ENCODE peak calls at places on chromosomes 13 and 19, in ten cellular contexts. L is T-helper 2 cell; Z is breast epithelium; O is iris pigment epithelial cell; X is cardiac fibroblast; N is ovary; W is HFF-Myc; P is stimulated activated CD8-positive, alpha-beta memory T cell treated with anti-CD3 and anti-CD28 coated beads, Interleukin-4, amount 100 ng/mL, for 1 hour; Y is AG08396; G is NCI-H2171 treated with DMSO at 0.1 percent for 48 hours. I is an unnamed sample.

GRCh38 chr19:5680083-5680436 is 256 bp downstream of the MICOS13 start:
- DNase-seq in L (no peak), P (no peak), W (no peak), Z (no peak), X (no peak), Y (peak; percentile 55), N (no peak), O (peak; percentile 31), G (no peak), I (peak; percentile 68)

GRCh38 chr19:3257071-3257470 is 32.6 kb downstream of the CELF5 start:
- DNase-seq in L (no peak), W (no peak), P (no peak), Y (no peak), G (no peak), O (no peak), N (no peak), Z (no peak), X (no peak), I (no peak)

GRCh38 chr13:98476106-98476505 is 100.8 kb downstream of the STK24 start:
- DNase-seq in L (peak; percentile 42), Y (no peak), G (no peak), O (no peak), W (no peak), N (no peak), Z (no peak), P (peak; percentile 14), X (peak; percentile 7), I (peak; percentile 68)

GRCh38 chr13:29730253-29730652 is 120.2 kb downstream of the UBL3 start:
- DNase-seq in G (no peak), X (no peak), P (no peak), O (no peak), L (no peak), N (no peak), Z (no peak), Y (no peak), W (no peak), I (no peak)

GRCh38 chr13:24668955-24669354 is 11.3 kb upstream of the ATP12A start:
- DNase-seq in O (no peak), X (no peak), G (no peak), W (no peak), Z (no peak), L (no peak), N (no peak), Y (no peak), P (no peak), I (no peak)

GRCh38 chr13:63110431-63110830 is 1694.8 kb upstream of the PCDH20 start:
- DNase-seq in Z (no peak), G (no peak), P (no peak), X (no peak), Y (no peak), N (no peak), L (no peak), O (no peak), W (no peak), I (no peak)

GRCh38 chr13:114025432-114026127 is 51.7 kb upstream of the C13orf46 start:
- DNase-seq in P (no peak), L (no peak), X (peak; percentile 46), O (peak; percentile 58), W (peak; percentile 27), G (peak; percentile 15), Z (no peak), N (peak; percentile 77), Y (peak; percentile 73), I (no peak)

GRCh38 chr19:45035755-45036154 is 3.1 kb upstream of the CLASRP start:
- DNase-seq in L (no peak), Y (no peak), X (no peak), G (no peak), O (no peak), P (no peak), N (no peak), W (no peak), Z (no peak), I (no peak)

GRCh38 chr19:991174-991931 is 7.2 kb downstream of the WDR18 start:
- DNase-seq in L (peak; percentile 67), Z (no peak), Y (peak; percentile 83), G (no peak), X (peak; percentile 58), O (peak; percentile 67), P (no peak), W (no peak), N (peak; percentile 44), I (no peak)

GRCh38 chr13:30870049-30870884 is 35.8 kb upstream of the MEDAG start:
- DNase-seq in O (peak; percentile 99), W (peak; percentile 95), P (no peak), Z (no peak), L (no peak), G (no peak), N (peak; percentile 85), Y (peak; percentile 93), X (peak; percentile 100), I (peak; percentile 53)

GRCh38 chr13:41502676-41503075 is 45.3 kb downstream of the RGCC start:
- DNase-seq in P (no peak), O (no peak), Y (no peak), L (no peak), W (no peak), Z (no peak), N (no peak), X (no peak), G (no peak), I (no peak)

GRCh38 chr19:33849551-33850147 is 53.0 kb downstream of the KCTD15 start:
- DNase-seq in Y (no peak), Z (no peak), O (no peak), X (no peak), P (no peak), N (no peak), L (no peak), G (no peak), W (no peak), I (no peak)

GRCh38 chr19:5148794-5149190 is 179.9 kb downstream of the KDM4B start:
- DNase-seq in G (no peak), O (no peak), P (no peak), L (no peak), Z (no peak), W (no peak), X (no peak), Y (no peak), N (no peak), I (no peak)

GRCh38 chr19:10005632-10006334 is 4.5 kb downstream of the COL5A3 start:
- DNase-seq in O (no peak), N (peak; percentile 36), G (no peak), Z (no peak), P (no peak), L (no peak), Y (no peak), W (no peak), X (no peak), I (no peak)

GRCh38 chr19:48496959-48497727 is 14.5 kb downstream of the LMTK3 start:
- DNase-seq in X (no peak), P (no peak), G (no peak), Z (no peak), L (no peak), N (no peak), W (no peak), O (no peak), Y (no peak), I (no peak)

GRCh38 chr19:28793391-28794168 is 419.4 kb downstream of the UQCRFS1 start:
- DNase-seq in Y (no peak), W (no peak), O (no peak), L (no peak), X (no peak), G (no peak), N (no peak), P (no peak), Z (no peak), I (no peak)

GRCh38 chr13:35953537-35954206 is 177.5 kb downstream of the DCLK1 start:
- DNase-seq in W (peak; percentile 87), N (peak; percentile 69), X (peak; percentile 98), O (peak; percentile 85), Z (no peak), L (no peak), Y (peak; percentile 80), G (peak; percentile 97), P (no peak), I (peak; percentile 42)

GRCh38 chr19:37933965-37934364 is 27.0 kb downstream of the SIPA1L3 start:
- DNase-seq in W (no peak), X (peak; percentile 72), N (no peak), G (peak; percentile 71), Z (no peak), O (peak; percentile 23), Y (no peak), P (no peak), L (no peak), I (no peak)

GRCh38 chr19:19655641-19656343 is 7.7 kb downstream of the ATP13A1 start:
- DNase-seq in P (no peak), G (no peak), O (no peak), W (no peak), X (no peak), L (no peak), Y (peak; percentile 3), N (no peak), Z (no peak), I (no peak)